ENCODE peak calls at places on chromosomes 13 and 19, in ten cellular contexts. X is NT2/D1; K is uterus; S is lung; Y is CD8-positive, alpha-beta memory T cell; E is neural progenitor cell; L is psoas muscle; Z is upper lobe of right lung; A is lower lobe of right lung; U is cardiac muscle cell. T is an unnamed sample.

GRCh38 chr19:8307965-8308866 is at the start of gene CD320:
- DNase-seq in A (peak; percentile 92), K (peak; percentile 90), X (peak; percentile 77), S (peak; percentile 87), U (peak; percentile 95), E (peak; percentile 95), Y (peak; percentile 76), L (peak; percentile 95), Z (peak; percentile 95), T (peak; percentile 83)

GRCh38 chr13:111469450-111469849 is 149.0 kb downstream of the TEX29 start:
- DNase-seq in L (no peak), S (no peak), U (no peak), Z (no peak), E (no peak), K (no peak), X (no peak), A (no peak), Y (no peak), T (no peak)

GRCh38 chr13:45564108-45564507 is 51.4 kb downstream of the ERICH6B start:
- DNase-seq in L (no peak), X (no peak), Y (no peak), U (peak; percentile 39), Z (no peak), A (no peak), K (no peak), E (no peak), S (peak; percentile 46), T (peak; percentile 25)

GRCh38 chr13:102830646-102831045 is 15.2 kb upstream of the ERCC5 start:
- DNase-seq in X (no peak), S (no peak), E (no peak), Z (no peak), Y (no peak), A (no peak), K (no peak), U (no peak), L (no peak), T (peak; percentile 5)

GRCh38 chr13:45521292-45521691 is 56.6 kb downstream of the COG3 start:
- DNase-seq in E (no peak), K (no peak), Y (no peak), X (no peak), S (no peak), Z (no peak), L (no peak), U (peak; percentile 14), A (no peak), T (peak; percentile 48)

GRCh38 chr13:111251646-111252448 is 68.6 kb upstream of the TEX29 start:
- DNase-seq in K (no peak), Y (no peak), X (no peak), A (no peak), Z (no peak), L (no peak), U (peak; percentile 26), E (no peak), S (no peak), T (peak; percentile 45)

GRCh38 chr19:6273701-6274601 is 5.8 kb downstream of the MLLT1 start:
- DNase-seq in K (peak; percentile 77), S (peak; percentile 90), L (peak; percentile 93), E (no peak), A (peak; percentile 88), U (no peak), Y (no peak), Z (peak; percentile 90), X (no peak), T (peak; percentile 94)

GRCh38 chr13:32205426-32206096 is 109.6 kb downstream of the ZAR1L start:
- DNase-seq in E (no peak), U (no peak), A (no peak), L (no peak), S (no peak), X (no peak), Y (no peak), Z (no peak), K (no peak), T (no peak)

GRCh38 chr13:48576448-48576993 is 43.6 kb upstream of the RCBTB2 start:
- DNase-seq in E (no peak), A (no peak), U (no peak), K (no peak), L (no peak), Y (no peak), Z (no peak), X (no peak), S (no peak), T (no peak)

GRCh38 chr19:1101337-1101698 is 2.5 kb upstream of the GPX4 start:
- DNase-seq in L (no peak), E (no peak), U (no peak), K (peak; percentile 58), X (no peak), Z (no peak), A (peak; percentile 77), Y (no peak), S (peak; percentile 72), T (no peak)

GRCh38 chr13:48942131-48942530 is 33.6 kb upstream of the FNDC3A start:
- DNase-seq in X (no peak), S (no peak), L (no peak), E (no peak), A (no peak), K (no peak), Z (no peak), U (no peak), Y (no peak), T (peak; percentile 23)

GRCh38 chr19:49061445-49061844 is 3.2 kb downstream of the NTF4 start:
- DNase-seq in Z (no peak), U (no peak), E (no peak), Y (no peak), S (no peak), X (no peak), K (no peak), A (no peak), L (no peak), T (no peak)

GRCh38 chr13:27852491-27852890 is 60.2 kb downstream of the GSX1 start:
- DNase-seq in K (no peak), X (no peak), S (no peak), E (no peak), A (no peak), L (no peak), U (no peak), Z (no peak), Y (no peak), T (no peak)

GRCh38 chr13:27851049-27851448 is 58.8 kb downstream of the GSX1 start:
- DNase-seq in X (no peak), S (no peak), U (no peak), L (no peak), Y (no peak), A (no peak), Z (no peak), E (no peak), K (no peak), T (no peak)

GRCh38 chr13:27853345-27853744 is 61.1 kb downstream of the GSX1 start:
- DNase-seq in U (no peak), L (no peak), K (no peak), Y (no peak), X (no peak), Z (no peak), A (no peak), E (no peak), S (no peak), T (no peak)

GRCh38 chr13:27851481-27851880 is 59.2 kb downstream of the GSX1 start:
- DNase-seq in Z (no peak), S (no peak), X (no peak), E (no peak), U (no peak), K (no peak), L (no peak), Y (no peak), A (no peak), T (no peak)

GRCh38 chr13:27847669-27848068 is 55.4 kb downstream of the GSX1 start:
- DNase-seq in E (no peak), Z (no peak), L (no peak), S (no peak), Y (no peak), X (no peak), A (no peak), K (no peak), U (no peak), T (no peak)
- H3K4me3 ChIP-seq in E (no peak overlapping the region), Z (no peak overlapping the region), L (no peak overlapping the region), S (no peak overlapping the region), Y (no peak overlapping the region), X (no peak overlapping the region), A (no peak overlapping the region), K (no peak overlapping the region), U (no peak overlapping the region), T (no peak overlapping the region)

DNA sequence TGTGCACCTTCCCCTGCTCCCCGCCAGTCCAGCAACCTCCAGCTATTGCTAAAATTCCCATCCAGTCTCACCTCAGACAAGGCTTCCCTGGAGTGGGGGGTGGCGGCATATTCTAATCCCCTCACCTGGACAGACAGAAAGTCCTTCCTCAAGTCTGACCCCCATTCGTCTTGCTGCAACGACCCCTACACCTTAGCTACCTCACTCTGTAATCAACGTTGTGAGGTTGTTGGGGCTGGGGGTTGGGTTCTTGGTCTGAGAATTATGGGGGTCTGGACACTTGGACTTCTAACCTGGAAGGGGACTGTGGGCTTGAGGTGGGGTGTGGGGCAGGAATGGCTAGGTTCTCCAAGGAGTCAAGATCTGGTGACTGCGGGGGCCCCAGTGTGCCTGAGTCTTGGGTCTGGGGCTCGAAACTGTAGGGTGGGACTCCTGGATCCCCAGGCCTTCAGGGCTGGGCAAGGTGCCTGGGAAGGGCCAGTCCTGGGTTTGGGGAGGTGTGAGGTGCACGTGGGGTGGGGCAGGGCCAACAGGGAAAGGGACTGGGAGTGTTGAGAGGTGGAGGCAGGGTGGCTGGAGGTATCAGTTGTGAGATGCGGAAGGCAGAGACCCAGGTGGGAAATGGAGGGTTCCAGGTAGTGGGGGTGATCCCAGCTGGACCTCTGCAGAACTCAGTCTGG is 1.3 kb downstream of the FOXA3 start:
- DNase-seq in A (no peak), Z (no peak), S (no peak), L (no peak), Y (no peak), E (no peak), X (no peak), U (no peak), K (no peak), T (no peak)
- H3K4me3 ChIP-seq in A (no peak overlapping the region), Z (no peak overlapping the region), S (no peak overlapping the region), L (no peak overlapping the region), Y (no peak overlapping the region), E (peak overlapping the region; percentile 82), X (peak overlapping the region; percentile 65), U (no peak overlapping the region), K (no peak overlapping the region), T (no peak overlapping the region)

GRCh38 chr19:54416695-54417491 is 1.6 kb downstream of the TTYH1 start:
- DNase-seq in L (no peak), E (peak; percentile 34), Z (no peak), S (no peak), A (no peak), U (no peak), K (no peak), Y (no peak), X (no peak), T (no peak)
- H3K4me3 ChIP-seq in L (no peak overlapping the region), E (peak overlapping the region; percentile 100), Z (no peak overlapping the region), S (no peak overlapping the region), A (no peak overlapping the region), U (no peak overlapping the region), K (no peak overlapping the region), Y (no peak overlapping the region), X (no peak overlapping the region), T (no peak overlapping the region)

DNA sequence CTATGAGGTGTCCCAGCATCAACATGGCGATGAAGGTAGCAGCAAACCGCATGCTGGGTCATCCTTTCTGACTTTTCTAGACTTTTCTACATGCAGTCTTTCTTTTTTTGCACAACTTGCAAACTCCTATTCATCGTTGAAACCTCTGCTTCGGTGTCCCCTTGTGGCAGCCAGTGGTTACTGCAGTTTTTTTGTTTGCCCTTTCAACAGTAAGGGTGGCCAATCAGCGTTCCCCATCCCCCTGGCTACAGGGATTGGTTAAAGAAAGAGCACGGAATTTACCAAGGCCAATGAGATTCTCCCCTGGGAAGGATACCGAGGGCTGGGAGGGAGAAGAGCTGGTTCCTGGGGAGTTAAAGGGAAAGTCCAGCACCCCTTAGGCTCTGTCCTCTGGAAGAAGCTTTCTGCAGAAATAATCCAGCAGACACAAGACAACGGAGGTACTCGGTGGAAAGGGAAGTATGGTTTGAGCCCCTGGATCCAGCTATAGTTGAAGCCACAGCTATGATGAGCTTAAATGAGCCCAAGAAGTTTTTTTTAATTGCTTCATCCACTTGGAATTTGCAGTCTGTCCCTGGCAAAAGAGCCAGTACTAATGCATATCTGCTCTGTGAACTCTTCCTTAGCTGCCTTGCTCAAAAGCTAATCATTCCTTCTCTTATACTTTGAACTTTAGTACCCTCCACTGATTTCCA is 5.6 kb upstream of the LSM4 start:
- DNase-seq in Y (peak; percentile 73), L (peak; percentile 92), K (peak; percentile 89), Z (peak; percentile 83), X (peak; percentile 95), E (peak; percentile 97), A (peak; percentile 89), S (peak; percentile 96), U (peak; percentile 97), T (peak; percentile 97)
- H3K4me3 ChIP-seq in Y (peak overlapping the region; percentile 50), L (peak overlapping the region; percentile 58), K (peak overlapping the region; percentile 16), Z (peak overlapping the region; percentile 28), X (peak overlapping the region; percentile 29), E (peak overlapping the region; percentile 46), A (peak overlapping the region; percentile 31), S (no peak overlapping the region), U (peak overlapping the region; percentile 15), T (peak overlapping the region; percentile 53)

T was measured in AG10803.